ENCODE peak calls at places on chromosomes 4 and X, in nine cellular contexts. Z is PC-3; W is CD8-positive, alpha-beta T cell; D is lower lobe of right lung; O is right lobe of liver; M is astrocyte of the spinal cord; G is AG10803; Q is fibroblast of the aortic adventitia; E is stomach. T is an unnamed sample.

GRCh38 chrX:16807548-16807947 is 21.3 kb downstream of the TXLNG start:
- DNase-seq in O (no peak), M (peak; percentile 55), G (peak; percentile 37), E (no peak), W (no peak), Q (peak; percentile 12), D (no peak), Z (no peak), T (no peak)

GRCh38 chrX:130114141-130114561 is 3.9 kb upstream of the ELF4 start:
- DNase-seq in M (peak; percentile 7), E (no peak), W (no peak), G (no peak), Z (peak; percentile 80), D (no peak), O (no peak), Q (peak; percentile 28), T (no peak)

GRCh38 chrX:110204986-110205385 is 112.9 kb downstream of the AMMECR1 start:
- DNase-seq in O (no peak), Q (peak; percentile 59), D (no peak), G (peak; percentile 84), Z (peak; percentile 52), M (peak; percentile 84), E (no peak), W (no peak), T (no peak)

GRCh38 chrX:71976753-71977152 is 66.1 kb downstream of the NHSL2 start:
- DNase-seq in M (no peak), Q (no peak), O (no peak), G (peak; percentile 19), E (no peak), D (no peak), W (no peak), Z (no peak), T (no peak)

GRCh38 chrX:116204947-116205346 is 34.4 kb downstream of the AGTR2 start:
- DNase-seq in G (peak; percentile 5), M (peak; percentile 16), E (no peak), Z (peak; percentile 65), O (no peak), Q (peak; percentile 39), W (no peak), D (no peak), T (no peak)

GRCh38 chr4:24988776-24989175 is 42.0 kb downstream of the LGI2 start:
- DNase-seq in O (no peak), E (no peak), M (no peak), W (no peak), G (peak; percentile 58), D (no peak), Z (peak; percentile 65), Q (peak; percentile 74), T (no peak)

GRCh38 chr4:76233967-76234678 is 17.4 kb upstream of the FAM47E start:
- DNase-seq in Z (no peak), D (peak; percentile 62), W (no peak), Q (no peak), O (no peak), E (no peak), M (no peak), G (no peak), T (no peak)

GRCh38 chr4:107824367-107825071 is at the start of gene SGMS2:
- DNase-seq in W (no peak), M (peak; percentile 85), D (peak; percentile 94), Q (peak; percentile 87), Z (peak; percentile 94), O (peak; percentile 90), E (peak; percentile 93), G (peak; percentile 84), T (no peak)

GRCh38 chrX:120559799-120560198 is 963 bp downstream of the CUL4B start:
- DNase-seq in E (no peak), Q (no peak), D (no peak), G (no peak), W (no peak), Z (no peak), O (no peak), M (no peak), T (no peak)

GRCh38 chr4:140947507-140947906 is 185.8 kb downstream of the RNF150 start:
- DNase-seq in W (no peak), D (no peak), O (no peak), Q (no peak), E (no peak), G (no peak), M (no peak), Z (peak; percentile 34), T (no peak)

GRCh38 chr4:83219344-83219990 is 65.1 kb downstream of the COQ2 start:
- DNase-seq in Q (peak; percentile 14), Z (no peak), G (peak; percentile 80), O (no peak), E (peak; percentile 33), W (peak; percentile 53), M (no peak), D (peak; percentile 57), T (no peak)

GRCh38 chr4:152508386-152508785 is 27.5 kb downstream of the FBXW7 start:
- DNase-seq in Q (no peak), M (no peak), D (no peak), W (no peak), G (no peak), O (no peak), E (no peak), Z (peak; percentile 9), T (no peak)

GRCh38 chrX:47166126-47166525 is 21.1 kb downstream of the RBM10 start:
- DNase-seq in E (peak; percentile 23), W (peak; percentile 9), D (no peak), G (peak; percentile 67), M (no peak), Z (no peak), Q (peak; percentile 49), O (no peak), T (no peak)

GRCh38 chr4:140090215-140090731 is 63.7 kb downstream of the MAML3 start:
- DNase-seq in M (peak; percentile 73), Q (no peak), W (no peak), O (no peak), D (no peak), G (peak; percentile 46), E (no peak), Z (peak; percentile 48), T (no peak)

DNA sequence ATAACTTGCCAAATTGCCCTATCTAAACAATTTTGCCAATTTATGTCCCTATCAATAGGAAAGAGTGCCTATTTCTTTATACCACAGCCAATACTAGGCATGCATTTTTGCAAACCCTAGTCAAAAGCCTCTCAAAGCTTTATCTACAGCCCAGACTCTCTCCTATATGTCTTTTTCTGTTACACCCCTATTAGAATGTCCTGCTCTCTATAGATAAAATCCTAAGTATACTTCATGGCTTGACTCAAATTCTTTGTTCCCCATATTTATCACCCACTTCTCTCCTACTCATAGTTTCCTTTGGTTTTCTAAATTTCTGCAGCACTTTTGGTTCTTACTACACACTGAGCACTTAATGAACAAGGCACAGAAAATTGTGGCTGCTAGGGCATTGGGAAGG is 38.0 kb downstream of the NUP62CL start:
- DNase-seq in M (no peak), O (no peak), E (no peak), W (no peak), Q (no peak), G (no peak), D (no peak), Z (no peak), T (no peak)
- H3K4me3 ChIP-seq in M (no peak overlapping the region), O (no peak overlapping the region), E (no peak overlapping the region), W (no peak overlapping the region), Q (no peak overlapping the region), G (no peak overlapping the region), D (no peak overlapping the region), Z (no peak overlapping the region), T (no peak overlapping the region)

GRCh38 chr4:2511645-2512131 is 24.8 kb upstream of the FAM193A start:
- DNase-seq in Z (no peak), D (no peak), Q (no peak), M (no peak), E (no peak), W (no peak), O (no peak), G (no peak), T (no peak)

GRCh38 chr4:2507259-2507658 is 29.2 kb upstream of the FAM193A start:
- DNase-seq in Q (no peak), M (no peak), D (no peak), G (no peak), Z (no peak), W (no peak), E (no peak), O (no peak), T (no peak)

GRCh38 chr4:2512396-2513135 is 23.9 kb upstream of the FAM193A start:
- DNase-seq in G (no peak), M (no peak), D (no peak), W (no peak), Z (no peak), Q (no peak), E (no peak), O (no peak), T (no peak)

GRCh38 chr4:2507855-2508254 is 28.6 kb upstream of the FAM193A start:
- DNase-seq in E (no peak), Q (no peak), O (no peak), M (no peak), Z (no peak), W (no peak), G (no peak), D (no peak), T (no peak)

DNA sequence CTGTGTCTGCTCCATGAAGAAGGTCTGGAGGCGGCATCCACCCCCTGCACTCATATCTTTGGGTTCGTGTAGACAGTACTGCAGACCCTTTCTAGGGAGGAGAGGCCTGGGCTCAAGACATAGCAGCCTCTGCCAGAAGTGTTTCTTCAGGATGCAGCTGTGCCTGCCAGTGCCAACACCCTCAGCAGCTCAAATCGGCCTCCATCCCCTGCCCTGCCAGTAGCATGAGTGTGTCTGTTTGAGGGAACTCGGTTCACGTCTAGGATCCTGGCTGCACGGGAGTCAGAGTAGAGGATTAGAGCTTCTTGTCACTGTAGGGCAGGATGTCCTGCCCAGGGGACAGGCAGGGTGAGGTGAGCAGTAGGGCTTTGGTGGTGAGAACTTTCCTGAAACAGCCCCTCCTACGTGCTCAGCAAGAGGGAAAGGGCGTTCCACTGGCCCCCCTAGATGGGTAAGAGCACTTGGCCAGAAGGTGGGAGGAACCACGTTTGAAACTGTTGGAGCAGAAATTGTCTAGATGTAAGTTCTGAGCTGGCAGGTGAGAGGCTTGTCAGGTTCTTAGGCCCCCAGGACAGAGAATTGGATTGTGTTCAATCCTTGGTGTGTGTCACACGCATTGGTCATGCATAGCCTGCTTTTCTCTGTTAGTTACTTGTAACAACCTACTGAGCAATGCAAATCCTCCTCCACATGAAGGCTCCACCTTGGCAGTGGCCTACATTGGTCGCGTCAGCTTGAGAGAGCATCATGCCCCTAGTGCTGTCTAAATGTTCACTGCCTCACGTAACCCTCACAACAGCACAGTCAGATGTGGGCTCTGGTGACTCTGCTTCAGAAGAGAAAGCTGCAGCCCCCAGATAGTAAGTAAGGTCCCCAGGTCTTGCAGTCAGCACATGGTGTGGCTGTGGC is 25.8 kb upstream of the FAM193A start:
- DNase-seq in Z (no peak), Q (no peak), G (no peak), M (no peak), E (no peak), W (no peak), D (no peak), O (no peak), T (no peak)
- TF ChIP-seq CTCF in Z (no peak), Q (no peak), G (no peak), M (no peak), E (no peak), W (no peak), D (no peak), O (no peak), T (no peak)

GRCh38 chrX:143632625-143633387 is 3.1 kb downstream of the SLITRK4 start:
- DNase-seq in O (no peak), W (no peak), E (no peak), Q (no peak), G (no peak), D (no peak), M (no peak), Z (peak; percentile 22), T (no peak)
- H3K4me3 ChIP-seq in O (no peak overlapping the region), W (no peak overlapping the region), E (peak overlapping the region; percentile 51), Q (no peak overlapping the region), G (no peak overlapping the region), D (no peak overlapping the region), M (no peak overlapping the region), Z (peak overlapping the region; percentile 74), T (no peak overlapping the region)

GRCh38 chrX:153924149-153924861 is 1.8 kb downstream of the ARHGAP4 start:
- DNase-seq in W (no peak), O (no peak), Z (peak; percentile 42), D (no peak), G (peak; percentile 49), M (peak; percentile 23), E (peak; percentile 44), Q (peak; percentile 35), T (no peak)
- TF ChIP-seq CTCF in W (peak; percentile 38), O (no peak), Z (peak; percentile 35), D (peak; percentile 22), G (no peak), M (peak; percentile 25), E (no peak), Q (no peak), T (peak; percentile 37)

T was measured in GM12864.